ENCODE peak calls at places on chromosomes 11 and 22, in six cellular contexts. D, R, N, T, Y and U are unnamed samples.
A peak's percentile ranks its signal among the peaks of the same experiment; 100 is the strongest.

GRCh38 chr11:2435288-2436012 is 8.9 kb downstream of the TRPM5 start:
- DNase-seq in D (no peak), R (no peak), N (no peak), T (no peak), Y (no peak), U (no peak)

GRCh38 chr11:66854231-66854661 is 2.6 kb upstream of the LRFN4 start:
- DNase-seq in D (peak; percentile 3), R (no peak), N (no peak), T (no peak), Y (no peak), U (no peak)

GRCh38 chr11:119415966-119416365 is 7.0 kb downstream of the THY1 start:
- DNase-seq in D (no peak), R (no peak), N (no peak), T (no peak), Y (no peak), U (no peak)

GRCh38 chr11:28343304-28344233 is 235.4 kb downstream of the METTL15 start:
- DNase-seq in D (no peak), R (peak; percentile 85), N (no peak), T (no peak), Y (no peak), U (no peak)

GRCh38 chr11:85823816-85824215 is 12.9 kb upstream of the SYTL2 start:
- DNase-seq in D (no peak), R (no peak), N (no peak), T (peak; percentile 41), Y (no peak), U (no peak)

GRCh38 chr11:104625246-104625645 is 273.0 kb downstream of the CASP12 start:
- DNase-seq in D (no peak), R (no peak), N (no peak), T (no peak), Y (no peak), U (no peak)

GRCh38 chr11:69819109-69819490 is at the start of gene FGF3:
- DNase-seq in D (no peak), R (no peak), N (no peak), T (no peak), Y (no peak), U (no peak)

GRCh38 chr11:86582898-86583297 is 89.5 kb downstream of the ME3 start:
- DNase-seq in D (no peak), R (no peak), N (no peak), T (no peak), Y (no peak), U (no peak)

GRCh38 chr11:26944866-26945664 is 48.8 kb upstream of the FIBIN start:
- DNase-seq in D (no peak), R (no peak), N (no peak), T (no peak), Y (no peak), U (no peak)

GRCh38 chr22:17706451-17706900 is 67.8 kb downstream of the BID start:
- DNase-seq in D (peak; percentile 41), R (peak; percentile 91), N (peak; percentile 34), T (peak; percentile 26), Y (no peak), U (no peak)

GRCh38 chr11:64776425-64776824 is 1.9 kb downstream of the SF1 start:
- DNase-seq in D (no peak), R (no peak), N (no peak), T (no peak), Y (no peak), U (no peak)

GRCh38 chr11:1049911-1050580 is 13.5 kb upstream of the MUC6 start:
- DNase-seq in D (no peak), R (no peak), N (no peak), T (no peak), Y (no peak), U (no peak)

GRCh38 chr11:85472953-85473352 is 154.2 kb downstream of the DLG2 start:
- DNase-seq in D (no peak), R (no peak), N (no peak), T (no peak), Y (no peak), U (no peak)

GRCh38 chr11:46106530-46107407 is 14.5 kb downstream of the PHF21A start:
- DNase-seq in D (no peak), R (no peak), N (no peak), T (no peak), Y (no peak), U (no peak)

GRCh38 chr11:47057374-47057773 is 119.3 kb downstream of the ARFGAP2 start:
- DNase-seq in D (no peak), R (no peak), N (no peak), T (no peak), Y (no peak), U (no peak)

GRCh38 chr22:20550851-20551744 is 43.7 kb downstream of the MED15 start:
- DNase-seq in D (no peak), R (no peak), N (no peak), T (peak; percentile 45), Y (no peak), U (no peak)

GRCh38 chr11:60766547-60766946 is 9.9 kb downstream of the MS4A15 start:
- DNase-seq in D (no peak), R (no peak), N (no peak), T (no peak), Y (no peak), U (no peak)

GRCh38 chr11:133163463-133164419 is 368.6 kb downstream of the OPCML start:
- DNase-seq in D (no peak), R (peak; percentile 42), N (no peak), T (no peak), Y (peak; percentile 9), U (no peak)

GRCh38 chr11:33692013-33692504 is 8.6 kb downstream of the C11orf91 start:
- DNase-seq in D (no peak), R (peak; percentile 94), N (peak; percentile 48), T (no peak), Y (peak; percentile 26), U (no peak)

GRCh38 chr11:10478574-10479550 is 23.8 kb downstream of the AMPD3 start:
- DNase-seq in D (no peak), R (no peak), N (no peak), T (no peak), Y (no peak), U (no peak)

GRCh38 chr11:130435671-130436070 is 7.3 kb upstream of the ADAMTS8 start:
- DNase-seq in D (no peak), R (no peak), N (no peak), T (no peak), Y (no peak), U (no peak)

GRCh38 chr11:1503708-1504104 is 17.1 kb upstream of the MOB2 start:
- DNase-seq in D (no peak), R (no peak), N (no peak), T (no peak), Y (no peak), U (no peak)

GRCh38 chr11:35555238-35555887 is 29.9 kb upstream of the PAMR1 start:
- DNase-seq in D (no peak), R (no peak), N (no peak), T (no peak), Y (no peak), U (no peak)

GRCh38 chr11:128553662-128554392 is 33.5 kb downstream of the ETS1 start:
- DNase-seq in D (no peak), R (peak; percentile 6), N (no peak), T (no peak), Y (no peak), U (no peak)